ENCODE peak calls at places on chromosomes 3 and 15, in ten cellular contexts. One of them, this sample, is unnamed.

GRCh38 chr3:128392812-128393544 is 73.7 kb downstream of the DNAJB8 start:
- DNase-seq in CD8-positive, alpha-beta memory T cell: no peak
- DNase-seq in activated CD8-positive, alpha-beta memory T cell treated with anti-CD3 and anti-CD28 coated beads for 24 hours: no peak
- DNase-seq in Right ventricle myocardium superior: no peak
- DNase-seq in OCI-LY7: no peak
- DNase-seq in stimulated activated naive CD8-positive, alpha-beta T cell treated with anti-CD3 and anti-CD28 coated beads, Interleukin-15, amount 100 ng/mL, for 72 hours: no peak
- DNase-seq in NCI-H748 treated with DMSO at 0.1 percent for 48 hours: no peak
- DNase-seq in DMS79 treated with DMSO at 0.1 percent for 48 hours: no peak
- DNase-seq in stimulated activated CD8-positive, alpha-beta memory T cell treated with anti-CD3 and anti-CD28 coated beads, Interleukin-4, amount 100 ng/mL, for 48 hours: no peak
- DNase-seq in ureter: no peak
- DNase-seq in this sample: no peak

GRCh38 chr3:187943677-187944390 is 198.6 kb upstream of the BCL6 start:
- DNase-seq in stimulated activated CD8-positive, alpha-beta memory T cell treated with anti-CD3 and anti-CD28 coated beads, Interleukin-4, amount 100 ng/mL, for 48 hours: no peak
- DNase-seq in DMS79 treated with DMSO at 0.1 percent for 48 hours: peak; percentile 58
- DNase-seq in OCI-LY7: peak; percentile 50
- DNase-seq in stimulated activated naive CD8-positive, alpha-beta T cell treated with anti-CD3 and anti-CD28 coated beads, Interleukin-15, amount 100 ng/mL, for 72 hours: no peak
- DNase-seq in NCI-H748 treated with DMSO at 0.1 percent for 48 hours: no peak
- DNase-seq in ureter: no peak
- DNase-seq in CD8-positive, alpha-beta memory T cell: no peak
- DNase-seq in activated CD8-positive, alpha-beta memory T cell treated with anti-CD3 and anti-CD28 coated beads for 24 hours: no peak
- DNase-seq in Right ventricle myocardium superior: no peak
- DNase-seq in this sample: no peak

GRCh38 chr3:71784201-71784913 is 591 bp downstream of the PROK2 start:
- DNase-seq in NCI-H748 treated with DMSO at 0.1 percent for 48 hours: no peak
- DNase-seq in stimulated activated naive CD8-positive, alpha-beta T cell treated with anti-CD3 and anti-CD28 coated beads, Interleukin-15, amount 100 ng/mL, for 72 hours: no peak
- DNase-seq in Right ventricle myocardium superior: no peak
- DNase-seq in activated CD8-positive, alpha-beta memory T cell treated with anti-CD3 and anti-CD28 coated beads for 24 hours: no peak
- DNase-seq in stimulated activated CD8-positive, alpha-beta memory T cell treated with anti-CD3 and anti-CD28 coated beads, Interleukin-4, amount 100 ng/mL, for 48 hours: peak; percentile 27
- DNase-seq in DMS79 treated with DMSO at 0.1 percent for 48 hours: no peak
- DNase-seq in OCI-LY7: no peak
- DNase-seq in CD8-positive, alpha-beta memory T cell: no peak
- DNase-seq in ureter: no peak
- DNase-seq in this sample: no peak

GRCh38 chr15:63352808-63353207 is 28.8 kb downstream of the CA12 start:
- DNase-seq in CD8-positive, alpha-beta memory T cell: no peak
- DNase-seq in activated CD8-positive, alpha-beta memory T cell treated with anti-CD3 and anti-CD28 coated beads for 24 hours: no peak
- DNase-seq in NCI-H748 treated with DMSO at 0.1 percent for 48 hours: no peak
- DNase-seq in ureter: no peak
- DNase-seq in stimulated activated naive CD8-positive, alpha-beta T cell treated with anti-CD3 and anti-CD28 coated beads, Interleukin-15, amount 100 ng/mL, for 72 hours: no peak
- DNase-seq in stimulated activated CD8-positive, alpha-beta memory T cell treated with anti-CD3 and anti-CD28 coated beads, Interleukin-4, amount 100 ng/mL, for 48 hours: no peak
- DNase-seq in OCI-LY7: no peak
- DNase-seq in DMS79 treated with DMSO at 0.1 percent for 48 hours: no peak
- DNase-seq in Right ventricle myocardium superior: no peak
- DNase-seq in this sample: no peak

GRCh38 chr3:38640661-38641441 is 8.6 kb downstream of the SCN5A start:
- DNase-seq in OCI-LY7: no peak
- DNase-seq in ureter: no peak
- DNase-seq in CD8-positive, alpha-beta memory T cell: no peak
- DNase-seq in DMS79 treated with DMSO at 0.1 percent for 48 hours: no peak
- DNase-seq in NCI-H748 treated with DMSO at 0.1 percent for 48 hours: no peak
- DNase-seq in Right ventricle myocardium superior: no peak
- DNase-seq in stimulated activated naive CD8-positive, alpha-beta T cell treated with anti-CD3 and anti-CD28 coated beads, Interleukin-15, amount 100 ng/mL, for 72 hours: no peak
- DNase-seq in stimulated activated CD8-positive, alpha-beta memory T cell treated with anti-CD3 and anti-CD28 coated beads, Interleukin-4, amount 100 ng/mL, for 48 hours: no peak
- DNase-seq in activated CD8-positive, alpha-beta memory T cell treated with anti-CD3 and anti-CD28 coated beads for 24 hours: no peak
- DNase-seq in this sample: no peak

GRCh38 chr3:9402410-9403228 is 5.2 kb downstream of the SETD5 start:
- DNase-seq in NCI-H748 treated with DMSO at 0.1 percent for 48 hours: no peak
- DNase-seq in DMS79 treated with DMSO at 0.1 percent for 48 hours: peak; percentile 8
- DNase-seq in ureter: no peak
- DNase-seq in activated CD8-positive, alpha-beta memory T cell treated with anti-CD3 and anti-CD28 coated beads for 24 hours: no peak
- DNase-seq in OCI-LY7: no peak
- DNase-seq in Right ventricle myocardium superior: peak; percentile 46
- DNase-seq in stimulated activated CD8-positive, alpha-beta memory T cell treated with anti-CD3 and anti-CD28 coated beads, Interleukin-4, amount 100 ng/mL, for 48 hours: no peak
- DNase-seq in CD8-positive, alpha-beta memory T cell: no peak
- DNase-seq in stimulated activated naive CD8-positive, alpha-beta T cell treated with anti-CD3 and anti-CD28 coated beads, Interleukin-15, amount 100 ng/mL, for 72 hours: no peak
- DNase-seq in this sample: no peak

GRCh38 chr3:119365418-119365817 is 71.2 kb downstream of the ARHGAP31 start:
- DNase-seq in Right ventricle myocardium superior: no peak
- DNase-seq in ureter: no peak
- DNase-seq in DMS79 treated with DMSO at 0.1 percent for 48 hours: no peak
- DNase-seq in OCI-LY7: no peak
- DNase-seq in CD8-positive, alpha-beta memory T cell: no peak
- DNase-seq in stimulated activated CD8-positive, alpha-beta memory T cell treated with anti-CD3 and anti-CD28 coated beads, Interleukin-4, amount 100 ng/mL, for 48 hours: no peak
- DNase-seq in NCI-H748 treated with DMSO at 0.1 percent for 48 hours: no peak
- DNase-seq in stimulated activated naive CD8-positive, alpha-beta T cell treated with anti-CD3 and anti-CD28 coated beads, Interleukin-15, amount 100 ng/mL, for 72 hours: no peak
- DNase-seq in activated CD8-positive, alpha-beta memory T cell treated with anti-CD3 and anti-CD28 coated beads for 24 hours: no peak
- DNase-seq in this sample: no peak

GRCh38 chr15:60026555-60026954 is 22.4 kb downstream of the FOXB1 start:
- DNase-seq in CD8-positive, alpha-beta memory T cell: no peak
- DNase-seq in stimulated activated CD8-positive, alpha-beta memory T cell treated with anti-CD3 and anti-CD28 coated beads, Interleukin-4, amount 100 ng/mL, for 48 hours: no peak
- DNase-seq in DMS79 treated with DMSO at 0.1 percent for 48 hours: no peak
- DNase-seq in stimulated activated naive CD8-positive, alpha-beta T cell treated with anti-CD3 and anti-CD28 coated beads, Interleukin-15, amount 100 ng/mL, for 72 hours: no peak
- DNase-seq in OCI-LY7: no peak
- DNase-seq in activated CD8-positive, alpha-beta memory T cell treated with anti-CD3 and anti-CD28 coated beads for 24 hours: no peak
- DNase-seq in Right ventricle myocardium superior: no peak
- DNase-seq in NCI-H748 treated with DMSO at 0.1 percent for 48 hours: no peak
- DNase-seq in ureter: no peak
- DNase-seq in this sample: no peak

GRCh38 chr15:68652141-68652540 is 73.3 kb downstream of the CORO2B start:
- DNase-seq in CD8-positive, alpha-beta memory T cell: no peak
- DNase-seq in stimulated activated CD8-positive, alpha-beta memory T cell treated with anti-CD3 and anti-CD28 coated beads, Interleukin-4, amount 100 ng/mL, for 48 hours: no peak
- DNase-seq in NCI-H748 treated with DMSO at 0.1 percent for 48 hours: no peak
- DNase-seq in OCI-LY7: no peak
- DNase-seq in DMS79 treated with DMSO at 0.1 percent for 48 hours: peak; percentile 4
- DNase-seq in stimulated activated naive CD8-positive, alpha-beta T cell treated with anti-CD3 and anti-CD28 coated beads, Interleukin-15, amount 100 ng/mL, for 72 hours: no peak
- DNase-seq in activated CD8-positive, alpha-beta memory T cell treated with anti-CD3 and anti-CD28 coated beads for 24 hours: no peak
- DNase-seq in Right ventricle myocardium superior: peak; percentile 75
- DNase-seq in ureter: no peak
- DNase-seq in this sample: no peak

GRCh38 chr15:57502116-57502515 is 89.6 kb upstream of the MYZAP start:
- DNase-seq in DMS79 treated with DMSO at 0.1 percent for 48 hours: no peak
- DNase-seq in OCI-LY7: no peak
- DNase-seq in stimulated activated naive CD8-positive, alpha-beta T cell treated with anti-CD3 and anti-CD28 coated beads, Interleukin-15, amount 100 ng/mL, for 72 hours: no peak
- DNase-seq in stimulated activated CD8-positive, alpha-beta memory T cell treated with anti-CD3 and anti-CD28 coated beads, Interleukin-4, amount 100 ng/mL, for 48 hours: no peak
- DNase-seq in NCI-H748 treated with DMSO at 0.1 percent for 48 hours: no peak
- DNase-seq in Right ventricle myocardium superior: no peak
- DNase-seq in CD8-positive, alpha-beta memory T cell: no peak
- DNase-seq in ureter: no peak
- DNase-seq in activated CD8-positive, alpha-beta memory T cell treated with anti-CD3 and anti-CD28 coated beads for 24 hours: no peak
- DNase-seq in this sample: no peak

GRCh38 chr3:25033407-25034029 is 394.5 kb upstream of the RARB start:
- DNase-seq in NCI-H748 treated with DMSO at 0.1 percent for 48 hours: no peak
- DNase-seq in OCI-LY7: peak; percentile 56
- DNase-seq in stimulated activated naive CD8-positive, alpha-beta T cell treated with anti-CD3 and anti-CD28 coated beads, Interleukin-15, amount 100 ng/mL, for 72 hours: peak; percentile 9
- DNase-seq in CD8-positive, alpha-beta memory T cell: no peak
- DNase-seq in ureter: no peak
- DNase-seq in DMS79 treated with DMSO at 0.1 percent for 48 hours: no peak
- DNase-seq in stimulated activated CD8-positive, alpha-beta memory T cell treated with anti-CD3 and anti-CD28 coated beads, Interleukin-4, amount 100 ng/mL, for 48 hours: peak; percentile 28
- DNase-seq in Right ventricle myocardium superior: peak; percentile 49
- DNase-seq in activated CD8-positive, alpha-beta memory T cell treated with anti-CD3 and anti-CD28 coated beads for 24 hours: no peak
- DNase-seq in this sample: no peak

GRCh38 chr3:158167737-158168469 is 58.0 kb downstream of the RSRC1 start:
- DNase-seq in Right ventricle myocardium superior: no peak
- DNase-seq in stimulated activated CD8-positive, alpha-beta memory T cell treated with anti-CD3 and anti-CD28 coated beads, Interleukin-4, amount 100 ng/mL, for 48 hours: no peak
- DNase-seq in ureter: no peak
- DNase-seq in DMS79 treated with DMSO at 0.1 percent for 48 hours: no peak
- DNase-seq in OCI-LY7: no peak
- DNase-seq in CD8-positive, alpha-beta memory T cell: no peak
- DNase-seq in NCI-H748 treated with DMSO at 0.1 percent for 48 hours: no peak
- DNase-seq in activated CD8-positive, alpha-beta memory T cell treated with anti-CD3 and anti-CD28 coated beads for 24 hours: no peak
- DNase-seq in stimulated activated naive CD8-positive, alpha-beta T cell treated with anti-CD3 and anti-CD28 coated beads, Interleukin-15, amount 100 ng/mL, for 72 hours: peak; percentile 12
- DNase-seq in this sample: no peak

GRCh38 chr3:30139283-30139682 is 467.1 kb upstream of the TGFBR2 start:
- DNase-seq in stimulated activated CD8-positive, alpha-beta memory T cell treated with anti-CD3 and anti-CD28 coated beads, Interleukin-4, amount 100 ng/mL, for 48 hours: no peak
- DNase-seq in Right ventricle myocardium superior: no peak
- DNase-seq in NCI-H748 treated with DMSO at 0.1 percent for 48 hours: no peak
- DNase-seq in DMS79 treated with DMSO at 0.1 percent for 48 hours: no peak
- DNase-seq in OCI-LY7: no peak
- DNase-seq in CD8-positive, alpha-beta memory T cell: no peak
- DNase-seq in ureter: no peak
- DNase-seq in activated CD8-positive, alpha-beta memory T cell treated with anti-CD3 and anti-CD28 coated beads for 24 hours: no peak
- DNase-seq in stimulated activated naive CD8-positive, alpha-beta T cell treated with anti-CD3 and anti-CD28 coated beads, Interleukin-15, amount 100 ng/mL, for 72 hours: no peak
- DNase-seq in this sample: no peak

GRCh38 chr3:12753275-12754028 is 5.6 kb downstream of the TMEM40 start:
- DNase-seq in OCI-LY7: no peak
- DNase-seq in DMS79 treated with DMSO at 0.1 percent for 48 hours: no peak
- DNase-seq in stimulated activated naive CD8-positive, alpha-beta T cell treated with anti-CD3 and anti-CD28 coated beads, Interleukin-15, amount 100 ng/mL, for 72 hours: no peak
- DNase-seq in NCI-H748 treated with DMSO at 0.1 percent for 48 hours: no peak
- DNase-seq in CD8-positive, alpha-beta memory T cell: no peak
- DNase-seq in activated CD8-positive, alpha-beta memory T cell treated with anti-CD3 and anti-CD28 coated beads for 24 hours: no peak
- DNase-seq in stimulated activated CD8-positive, alpha-beta memory T cell treated with anti-CD3 and anti-CD28 coated beads, Interleukin-4, amount 100 ng/mL, for 48 hours: no peak
- DNase-seq in ureter: peak; percentile 75
- DNase-seq in Right ventricle myocardium superior: no peak
- DNase-seq in this sample: no peak

GRCh38 chr15:96171842-96172241 is 158.7 kb upstream of the NR2F2 start:
- DNase-seq in NCI-H748 treated with DMSO at 0.1 percent for 48 hours: no peak
- DNase-seq in stimulated activated CD8-positive, alpha-beta memory T cell treated with anti-CD3 and anti-CD28 coated beads, Interleukin-4, amount 100 ng/mL, for 48 hours: no peak
- DNase-seq in Right ventricle myocardium superior: no peak
- DNase-seq in activated CD8-positive, alpha-beta memory T cell treated with anti-CD3 and anti-CD28 coated beads for 24 hours: no peak
- DNase-seq in CD8-positive, alpha-beta memory T cell: no peak
- DNase-seq in DMS79 treated with DMSO at 0.1 percent for 48 hours: no peak
- DNase-seq in stimulated activated naive CD8-positive, alpha-beta T cell treated with anti-CD3 and anti-CD28 coated beads, Interleukin-15, amount 100 ng/mL, for 72 hours: no peak
- DNase-seq in OCI-LY7: no peak
- DNase-seq in ureter: no peak
- DNase-seq in this sample: no peak

GRCh38 chr3:187255314-187255713 is 36.2 kb downstream of the MASP1 start:
- DNase-seq in OCI-LY7: no peak
- DNase-seq in stimulated activated naive CD8-positive, alpha-beta T cell treated with anti-CD3 and anti-CD28 coated beads, Interleukin-15, amount 100 ng/mL, for 72 hours: no peak
- DNase-seq in Right ventricle myocardium superior: no peak
- DNase-seq in stimulated activated CD8-positive, alpha-beta memory T cell treated with anti-CD3 and anti-CD28 coated beads, Interleukin-4, amount 100 ng/mL, for 48 hours: no peak
- DNase-seq in DMS79 treated with DMSO at 0.1 percent for 48 hours: no peak
- DNase-seq in NCI-H748 treated with DMSO at 0.1 percent for 48 hours: no peak
- DNase-seq in ureter: no peak
- DNase-seq in CD8-positive, alpha-beta memory T cell: no peak
- DNase-seq in activated CD8-positive, alpha-beta memory T cell treated with anti-CD3 and anti-CD28 coated beads for 24 hours: no peak
- DNase-seq in this sample: no peak